ENCODE peak calls at places on chromosomes 5 and 9, in ten cellular contexts. J, E, Q, F, K, O, X, H, G and W are unnamed samples.

GRCh38 chr5:88883566-88884434 is 816 bp upstream of the MEF2C start:
- DNase-seq in J (peak), G (peak), Q (peak), X (no peak), E (peak), H (peak), O (no peak), F (peak), K (peak), W (peak)

GRCh38 chr5:76527685-76528161 is 95.5 kb downstream of the F2RL2 start:
- DNase-seq in Q (peak), G (peak), X (no peak), K (no peak), O (no peak), J (no peak), E (no peak), F (no peak), H (no peak), W (no peak)

GRCh38 chr5:84437673-84438315 is 53.1 kb upstream of the EDIL3 start:
- DNase-seq in O (no peak), E (no peak), F (no peak), G (peak), K (no peak), Q (peak), J (no peak), H (no peak), X (no peak), W (no peak)

GRCh38 chr5:169258372-169259000 is 42.5 kb downstream of the SLIT3 start:
- DNase-seq in J (no peak), K (no peak), F (no peak), Q (peak), E (no peak), O (no peak), H (no peak), G (peak), X (no peak), W (no peak)

GRCh38 chr9:38453835-38454234 is 29.6 kb upstream of the IGFBPL1 start:
- DNase-seq in X (no peak), G (no peak), K (no peak), Q (no peak), J (no peak), O (no peak), F (no peak), E (no peak), H (no peak), W (no peak)

GRCh38 chr9:1049641-1050040 is 516 bp upstream of the DMRT2 start:
- DNase-seq in X (no peak), F (no peak), Q (no peak), J (peak), H (no peak), O (no peak), E (no peak), G (no peak), K (no peak), W (no peak)

GRCh38 chr9:33867747-33868429 is 50.9 kb downstream of the UBE2R2 start:
- DNase-seq in F (no peak), E (no peak), K (peak), H (peak), G (no peak), O (peak), J (no peak), X (no peak), Q (no peak), W (peak)

GRCh38 chr5:67679184-67679855 is 482.7 kb upstream of the CD180 start:
- DNase-seq in Q (no peak), K (no peak), X (no peak), E (no peak), H (no peak), F (no peak), J (no peak), O (no peak), G (no peak), W (no peak)

GRCh38 chr9:14813336-14814020 is 90.9 kb upstream of the CER1 start:
- DNase-seq in J (no peak), O (no peak), G (peak), F (no peak), Q (peak), E (no peak), H (no peak), X (no peak), K (no peak), W (no peak)

GRCh38 chr5:153135416-153135815 is 355.1 kb upstream of the GRIA1 start:
- DNase-seq in G (peak), F (no peak), Q (no peak), H (no peak), K (no peak), J (no peak), E (no peak), X (no peak), O (no peak), W (no peak)

GRCh38 chr9:130237763-130238524 is 27.6 kb upstream of the HMCN2 start:
- DNase-seq in O (no peak), J (no peak), H (no peak), K (no peak), F (peak), Q (no peak), G (no peak), E (no peak), X (no peak), W (no peak)

GRCh38 chr9:77261605-77262004 is 84.3 kb downstream of the VPS13A start:
- DNase-seq in O (no peak), Q (no peak), E (no peak), F (no peak), K (no peak), G (no peak), X (no peak), H (no peak), J (no peak), W (no peak)

GRCh38 chr9:137459601-137460362 is 648 bp upstream of the NSMF start:
- DNase-seq in G (no peak), J (no peak), K (peak), E (no peak), F (no peak), O (no peak), Q (no peak), H (peak), X (no peak), W (peak)

GRCh38 chr5:52356311-52356918 is 431.3 kb upstream of the ITGA1 start:
- DNase-seq in G (no peak), Q (no peak), K (no peak), H (no peak), E (no peak), F (peak), O (no peak), J (peak), X (no peak), W (no peak)

GRCh38 chr9:124215956-124216355 is 41.8 kb upstream of the NEK6 start:
- DNase-seq in F (no peak), E (peak), H (peak), O (no peak), Q (no peak), J (no peak), X (no peak), G (no peak), K (peak), W (no peak)

GRCh38 chr5:55557123-55557522 is 22.4 kb upstream of the PLPP1 start:
- DNase-seq in G (no peak), K (no peak), O (no peak), F (no peak), X (no peak), H (no peak), E (no peak), J (peak), Q (no peak), W (no peak)

GRCh38 chr5:66717455-66718373 is 121.5 kb downstream of the MAST4 start:
- DNase-seq in O (no peak), X (no peak), Q (no peak), E (no peak), G (no peak), H (no peak), J (no peak), K (no peak), F (no peak), W (no peak)

GRCh38 chr9:79287881-79288280 is 283.9 kb upstream of the TLE4 start:
- DNase-seq in K (no peak), G (peak), J (no peak), O (no peak), E (no peak), F (no peak), X (no peak), Q (no peak), H (no peak), W (no peak)

GRCh38 chr9:112844771-112845542 is 45.7 kb downstream of the SLC46A2 start:
- DNase-seq in H (peak), O (peak), F (peak), K (peak), Q (peak), E (peak), X (no peak), G (peak), J (peak), W (peak)

GRCh38 chr9:69120380-69121154 is 53.5 kb upstream of the TJP2 start:
- DNase-seq in G (peak), X (no peak), J (peak), F (no peak), E (peak), H (no peak), K (no peak), O (no peak), Q (no peak), W (peak)

GRCh38 chr5:111854196-111854595 is 97.2 kb upstream of the NREP start:
- DNase-seq in F (no peak), G (peak), J (no peak), O (no peak), K (no peak), Q (no peak), E (no peak), X (no peak), H (no peak), W (no peak)

GRCh38 chr5:140349244-140349643 is 2.8 kb upstream of the HBEGF start:
- DNase-seq in E (peak), H (no peak), J (peak), Q (no peak), K (no peak), F (no peak), G (peak), O (no peak), X (no peak), W (no peak)

GRCh38 chr5:74295141-74295540 is 345.4 kb downstream of the ENC1 start:
- DNase-seq in K (no peak), O (no peak), E (no peak), X (no peak), Q (no peak), H (no peak), F (no peak), G (no peak), J (no peak), W (no peak)

GRCh38 chr5:15807861-15808260 is 307.9 kb downstream of the FBXL7 start:
- DNase-seq in X (no peak), O (no peak), Q (no peak), G (peak), J (no peak), F (peak), K (peak), H (no peak), E (no peak), W (no peak)

DNA sequence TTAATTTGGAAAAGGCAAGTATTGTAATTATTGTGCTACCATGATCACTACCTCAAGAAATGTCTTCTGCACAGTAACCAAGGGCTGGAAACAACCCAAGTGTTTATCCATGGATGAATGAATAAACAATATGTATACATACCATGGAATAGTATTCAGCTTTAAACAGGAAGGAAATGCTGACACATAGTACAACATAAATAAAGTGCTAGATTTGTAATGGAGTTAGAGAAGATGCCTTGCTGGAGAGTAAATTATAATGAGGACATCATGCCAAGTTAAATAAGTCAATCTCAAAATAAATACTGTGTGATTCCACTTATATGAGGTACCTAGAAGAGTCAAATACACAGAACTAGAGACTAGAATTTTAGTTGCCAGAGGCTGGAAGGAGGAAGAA is 160.0 kb downstream of the CCDC192 start:
- DNase-seq in E (no peak), J (no peak), Q (peak), F (no peak), G (peak), H (no peak), K (no peak), O (no peak), X (no peak), W (no peak)
- H3K27ac ChIP-seq in E (peak), J (no peak), Q (peak), F (no peak), G (no peak), H (no peak), K (no peak), O (no peak), X (no peak), W (no peak)

DNA sequence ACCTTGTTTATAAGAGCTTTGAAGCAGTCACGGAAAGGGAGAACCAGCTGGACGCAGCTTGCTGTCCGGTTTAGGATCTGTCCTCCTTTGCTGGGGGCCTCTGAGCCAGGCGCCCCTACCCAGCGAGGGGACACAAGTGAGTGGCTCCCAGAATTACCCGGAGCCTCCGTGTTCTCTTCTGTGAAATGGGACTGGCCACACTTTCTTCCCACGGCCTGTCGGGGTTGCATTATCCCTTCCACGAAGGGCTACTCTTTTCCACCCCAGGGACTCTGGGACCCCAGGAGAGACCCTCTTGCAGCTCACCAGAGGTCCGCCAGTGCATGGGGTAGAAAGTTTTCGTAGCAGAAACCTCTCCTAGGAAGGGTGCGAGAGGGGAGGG is 486 bp upstream of the GBGT1 start:
- DNase-seq in K (no peak), G (no peak), Q (no peak), E (no peak), H (peak), F (no peak), O (no peak), X (no peak), J (no peak), W (no peak)
- H3K4me3 ChIP-seq in K (peak), G (peak), Q (no peak), E (peak), H (peak), F (peak), O (peak), X (peak), J (peak), W (peak)

DNA sequence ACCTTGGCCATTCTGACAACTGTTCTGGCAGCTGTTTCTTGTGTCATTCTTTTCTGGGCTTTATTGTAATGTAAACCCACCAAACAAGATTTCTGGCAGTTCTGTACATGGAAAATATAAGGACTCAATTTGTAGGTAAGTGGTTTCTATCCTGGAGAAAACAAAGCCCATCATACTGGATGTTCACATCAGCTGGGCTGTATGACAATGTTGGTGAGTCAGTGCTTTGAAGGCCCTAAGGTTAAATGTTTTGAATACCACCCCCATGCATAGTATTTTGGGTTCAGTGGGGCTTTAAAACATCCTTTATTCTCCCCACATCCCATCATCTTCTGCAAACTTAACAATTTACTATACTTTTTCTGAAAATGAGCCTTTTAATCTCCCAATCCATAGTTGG is 52.5 kb downstream of the SH3GL2 start:
- DNase-seq in J (no peak), G (peak), K (no peak), X (no peak), E (no peak), O (no peak), Q (no peak), H (no peak), F (no peak), W (no peak)
- H3K27ac ChIP-seq in J (no peak), G (no peak), K (no peak), X (no peak), E (no peak), O (no peak), Q (no peak), H (no peak), F (no peak), W (no peak)

GRCh38 chr5:10625700-10626472 is 62.0 kb downstream of the ANKRD33B start:
- DNase-seq in Q (no peak), K (no peak), F (no peak), H (no peak), J (no peak), O (no peak), G (no peak), E (no peak), X (peak), W (no peak)
- H3K4me3 ChIP-seq in Q (no peak), K (no peak), F (no peak), H (no peak), J (no peak), O (no peak), G (no peak), E (no peak), X (no peak), W (no peak)